ENCODE peak calls at places on chromosomes 13 and 19, in five cellular contexts. One of them, this sample, is unnamed.

GRCh38 chr19:41577833-41578232 is 1.9 kb downstream of the CEACAM21 start:
- DNase-seq in A549: no peak
- DNase-seq in tibial artery: no peak
- DNase-seq in AG04450: no peak
- DNase-seq in H1: no peak
- DNase-seq in this sample: no peak

GRCh38 chr19:35349614-35350521 is 2.2 kb downstream of the FFAR1 start:
- DNase-seq in AG04450: no peak
- DNase-seq in tibial artery: no peak
- DNase-seq in H1: no peak
- DNase-seq in A549: no peak
- DNase-seq in this sample: no peak

GRCh38 chr13:44312898-44313551 is 60.6 kb upstream of the SERP2 start:
- DNase-seq in AG04450: peak; percentile 70
- DNase-seq in H1: no peak
- DNase-seq in A549: peak; percentile 14
- DNase-seq in tibial artery: no peak
- DNase-seq in this sample: peak; percentile 94

GRCh38 chr13:45615501-45616101 is at the start of gene ERICH6B:
- DNase-seq in AG04450: no peak
- DNase-seq in A549: no peak
- DNase-seq in tibial artery: peak; percentile 25
- DNase-seq in H1: peak; percentile 33
- DNase-seq in this sample: no peak

GRCh38 chr13:23710366-23710765 is 140.2 kb downstream of the TNFRSF19 start:
- DNase-seq in A549: no peak
- DNase-seq in H1: no peak
- DNase-seq in tibial artery: no peak
- DNase-seq in AG04450: no peak
- DNase-seq in this sample: no peak

GRCh38 chr19:50361290-50362029 is 4.0 kb downstream of the NAPSA start:
- DNase-seq in A549: no peak
- DNase-seq in AG04450: no peak
- DNase-seq in H1: no peak
- DNase-seq in tibial artery: no peak
- DNase-seq in this sample: no peak

GRCh38 chr19:20313894-20314293 is 146.9 kb downstream of the ZNF486 start:
- DNase-seq in tibial artery: no peak
- DNase-seq in H1: no peak
- DNase-seq in AG04450: no peak
- DNase-seq in A549: no peak
- DNase-seq in this sample: no peak

GRCh38 chr13:60627071-60627686 is 230.2 kb downstream of the TDRD3 start:
- DNase-seq in tibial artery: no peak
- DNase-seq in AG04450: no peak
- DNase-seq in A549: peak; percentile 6
- DNase-seq in H1: peak; percentile 34
- DNase-seq in this sample: no peak

GRCh38 chr19:16376649-16377048 is 52.0 kb downstream of the KLF2 start:
- DNase-seq in AG04450: no peak
- DNase-seq in H1: no peak
- DNase-seq in A549: peak; percentile 33
- DNase-seq in tibial artery: no peak
- DNase-seq in this sample: no peak

GRCh38 chr19:47497821-47498520 is 14.0 kb upstream of the KPTN start:
- DNase-seq in H1: no peak
- DNase-seq in A549: no peak
- DNase-seq in AG04450: no peak
- DNase-seq in tibial artery: no peak
- DNase-seq in this sample: no peak

GRCh38 chr13:111017755-111018487 is 97.2 kb upstream of the ARHGEF7 start:
- DNase-seq in AG04450: no peak
- DNase-seq in H1: no peak
- DNase-seq in A549: no peak
- DNase-seq in tibial artery: no peak
- DNase-seq in this sample: no peak

GRCh38 chr13:46321494-46322225 is 65.4 kb downstream of the RUBCNL start:
- DNase-seq in tibial artery: no peak
- DNase-seq in A549: peak; percentile 26
- DNase-seq in H1: peak; percentile 9
- DNase-seq in AG04450: peak; percentile 10
- DNase-seq in this sample: no peak

GRCh38 chr13:46053162-46054012 is 841 bp upstream of the ZC3H13 start:
- DNase-seq in H1: no peak
- DNase-seq in tibial artery: no peak
- DNase-seq in A549: no peak
- DNase-seq in AG04450: no peak
- DNase-seq in this sample: no peak

GRCh38 chr13:95122063-95122462 is 179.2 kb downstream of the ABCC4 start:
- DNase-seq in H1: no peak
- DNase-seq in A549: no peak
- DNase-seq in AG04450: no peak
- DNase-seq in tibial artery: no peak
- DNase-seq in this sample: no peak
- H3K4me3 ChIP-seq in H1: no peak overlapping the region
- H3K4me3 ChIP-seq in A549: no peak overlapping the region
- H3K4me3 ChIP-seq in AG04450: no peak overlapping the region
- H3K4me3 ChIP-seq in tibial artery: no peak overlapping the region
- H3K4me3 ChIP-seq in this sample: no peak overlapping the region

DNA sequence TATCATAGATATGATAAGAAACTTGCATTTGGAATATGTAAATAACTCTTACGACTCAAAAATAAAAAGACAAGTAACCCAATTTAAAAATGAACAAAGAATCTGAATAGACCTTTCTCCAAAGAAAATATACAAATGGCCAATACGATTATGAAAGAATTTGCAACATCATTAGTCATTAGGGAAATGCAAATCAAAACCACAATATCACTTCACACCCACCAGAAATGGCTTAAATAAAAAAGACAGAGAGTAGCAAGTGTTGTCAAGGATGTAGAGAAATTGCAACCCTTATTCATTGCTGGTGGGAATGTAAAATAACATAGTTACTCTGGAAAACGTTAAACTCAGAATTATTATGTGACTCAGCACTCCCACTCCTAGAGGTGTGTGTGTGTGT is 226.6 kb upstream of the MAB21L1 start:
- DNase-seq in tibial artery: no peak
- DNase-seq in A549: no peak
- DNase-seq in AG04450: no peak
- DNase-seq in H1: no peak
- DNase-seq in this sample: no peak
- H3K4me3 ChIP-seq in tibial artery: no peak overlapping the region
- H3K4me3 ChIP-seq in A549: no peak overlapping the region
- H3K4me3 ChIP-seq in AG04450: no peak overlapping the region
- H3K4me3 ChIP-seq in H1: no peak overlapping the region
- H3K4me3 ChIP-seq in this sample: no peak overlapping the region

GRCh38 chr19:1672038-1672768 is 19.8 kb upstream of the TCF3 start:
- DNase-seq in H1: no peak
- DNase-seq in AG04450: no peak
- DNase-seq in A549: peak; percentile 31
- DNase-seq in tibial artery: no peak
- DNase-seq in this sample: no peak
- H3K4me3 ChIP-seq in H1: peak overlapping the region; percentile 60
- H3K4me3 ChIP-seq in AG04450: peak overlapping the region; percentile 32
- H3K4me3 ChIP-seq in A549: peak overlapping the region; percentile 49
- H3K4me3 ChIP-seq in tibial artery: no peak overlapping the region
- H3K4me3 ChIP-seq in this sample: no peak overlapping the region

GRCh38 chr13:41751277-41751676 is 209.6 kb downstream of the VWA8 start:
- DNase-seq in tibial artery: no peak
- DNase-seq in A549: no peak
- DNase-seq in AG04450: no peak
- DNase-seq in H1: no peak
- DNase-seq in this sample: no peak
- H3K4me3 ChIP-seq in tibial artery: no peak overlapping the region
- H3K4me3 ChIP-seq in A549: no peak overlapping the region
- H3K4me3 ChIP-seq in AG04450: no peak overlapping the region
- H3K4me3 ChIP-seq in H1: no peak overlapping the region
- H3K4me3 ChIP-seq in this sample: no peak overlapping the region